ENCODE peak calls at places on chromosomes 13 and 19, in six cellular contexts. I, E, M, O, U and F are unnamed samples.

GRCh38 chr13:77386880-77387606 is 60.1 kb upstream of the MYCBP2 start:
- DNase-seq in I (peak), E (peak), M (no peak), O (peak), U (no peak), F (peak)

GRCh38 chr19:2410023-2410422 is 17.4 kb downstream of the TIMM13 start:
- DNase-seq in I (no peak), E (no peak), M (no peak), O (no peak), U (no peak), F (no peak)

GRCh38 chr19:33705090-33705847 is 83.5 kb downstream of the CHST8 start:
- DNase-seq in I (no peak), E (no peak), M (no peak), O (no peak), U (no peak), F (no peak)

GRCh38 chr19:3823345-3823704 is 37.1 kb upstream of the MATK start:
- DNase-seq in I (no peak), E (no peak), M (no peak), O (no peak), U (no peak), F (no peak)

GRCh38 chr19:56245062-56245740 is 27.3 kb upstream of the EDDM13 start:
- DNase-seq in I (no peak), E (no peak), M (no peak), O (no peak), U (no peak), F (no peak)

GRCh38 chr19:15672580-15673175 is at the start of gene CYP4F12:
- DNase-seq in I (peak), E (peak), M (peak), O (no peak), U (no peak), F (no peak)

GRCh38 chr19:1243768-1244692 is 2.5 kb downstream of the ATP5F1D start:
- DNase-seq in I (peak), E (peak), M (peak), O (peak), U (peak), F (peak)

GRCh38 chr19:17357078-17357666 is 19.8 kb downstream of the GTPBP3 start:
- DNase-seq in I (no peak), E (no peak), M (no peak), O (no peak), U (no peak), F (no peak)

GRCh38 chr13:34161829-34162544 is 344.0 kb downstream of the RFC3 start:
- DNase-seq in I (peak), E (no peak), M (no peak), O (no peak), U (no peak), F (no peak)

GRCh38 chr13:113929628-113930615 is 44.0 kb downstream of the C13orf46 start:
- DNase-seq in I (no peak), E (no peak), M (no peak), O (no peak), U (no peak), F (no peak)

GRCh38 chr13:110228936-110229904 is 77.7 kb downstream of the COL4A1 start:
- DNase-seq in I (no peak), E (no peak), M (no peak), O (no peak), U (no peak), F (no peak)

GRCh38 chr13:84399320-84400085 is 517.2 kb upstream of the SLITRK1 start:
- DNase-seq in I (no peak), E (peak), M (no peak), O (no peak), U (no peak), F (no peak)

GRCh38 chr13:59368652-59369051 is 795.1 kb downstream of the DIAPH3 start:
- DNase-seq in I (peak), E (no peak), M (no peak), O (no peak), U (no peak), F (no peak)

GRCh38 chr19:3774621-3775373 is 2.8 kb upstream of the RAX2 start:
- DNase-seq in I (no peak), E (no peak), M (no peak), O (no peak), U (no peak), F (no peak)

GRCh38 chr19:18588611-18589379 is at the start of gene REX1BD:
- DNase-seq in I (peak), E (peak), M (peak), O (peak), U (peak), F (peak)

GRCh38 chr13:74870865-74871264 is 611.1 kb downstream of the TBC1D4 start:
- DNase-seq in I (peak), E (no peak), M (no peak), O (no peak), U (no peak), F (no peak)

GRCh38 chr19:39263912-39264305 is 4.3 kb upstream of the IFNL2 start:
- DNase-seq in I (no peak), E (no peak), M (peak), O (no peak), U (no peak), F (no peak)

GRCh38 chr19:36049080-36049698 is 4.9 kb downstream of the THAP8 start:
- DNase-seq in I (no peak), E (no peak), M (no peak), O (no peak), U (peak), F (no peak)

GRCh38 chr13:21741396-21741795 is 70.5 kb downstream of the FGF9 start:
- DNase-seq in I (no peak), E (no peak), M (no peak), O (no peak), U (no peak), F (no peak)

GRCh38 chr19:32489971-32490370 is 84.4 kb downstream of the DPY19L3 start:
- DNase-seq in I (peak), E (no peak), M (no peak), O (no peak), U (no peak), F (no peak)

GRCh38 chr13:85362980-85363379 is 436.2 kb downstream of the SLITRK6 start:
- DNase-seq in I (no peak), E (no peak), M (no peak), O (no peak), U (no peak), F (no peak)

GRCh38 chr13:112868308-112868707 is 100.7 kb upstream of the MCF2L start:
- DNase-seq in I (no peak), E (no peak), M (no peak), O (no peak), U (no peak), F (no peak)

GRCh38 chr13:82947121-82948077 is 934.9 kb downstream of the SLITRK1 start:
- DNase-seq in I (no peak), E (no peak), M (no peak), O (no peak), U (no peak), F (no peak)

GRCh38 chr19:48279747-48280146 is 9.9 kb downstream of the ZNF114 start:
- DNase-seq in I (no peak), E (no peak), M (no peak), O (no peak), U (no peak), F (no peak)